ENCODE peak calls at places on chromosomes 3 and 15, in five cellular contexts. V is WTC11, C is K562, H is GM12878, D is HepG2. M is an unnamed sample.

GRCh38 chr3:11541321-11542303 is 102.1 kb downstream of the VGLL4 start:
- DNase-seq in V (no peak), C (no peak), H (no peak), D (no peak), M (no peak)

GRCh38 chr3:15791525-15791924 is 6.3 kb downstream of the ANKRD28 start:
- DNase-seq in V (no peak), C (no peak), H (no peak), D (peak), M (no peak)

GRCh38 chr15:28904541-28905303 is 18.9 kb downstream of the APBA2 start:
- DNase-seq in V (no peak), C (peak), H (no peak), D (no peak), M (no peak)

GRCh38 chr3:149809694-149810093 is 3.3 kb upstream of the RNF13 start:
- DNase-seq in V (no peak), C (no peak), H (no peak), D (no peak), M (no peak)

GRCh38 chr3:67558429-67558828 is 96.0 kb downstream of the SUCLG2 start:
- DNase-seq in V (no peak), C (no peak), H (no peak), D (no peak), M (no peak)

GRCh38 chr3:136343873-136344281 is 93.7 kb downstream of the PCCB start:
- DNase-seq in V (no peak), C (peak), H (no peak), D (peak), M (no peak)

GRCh38 chr15:31148622-31149505 is 47.3 kb upstream of the TRPM1 start:
- DNase-seq in V (no peak), C (no peak), H (no peak), D (no peak), M (no peak)

GRCh38 chr15:96838088-96838487 is 507.6 kb downstream of the NR2F2 start:
- DNase-seq in V (no peak), C (no peak), H (no peak), D (no peak), M (no peak)

GRCh38 chr3:11385908-11386307 is 113.7 kb downstream of the ATG7 start:
- DNase-seq in V (no peak), C (no peak), H (no peak), D (no peak), M (no peak)

GRCh38 chr3:176359211-176359610 is 838.1 kb downstream of the TBL1XR1 start:
- DNase-seq in V (no peak), C (no peak), H (no peak), D (no peak), M (no peak)

GRCh38 chr3:120839120-120839519 is 68.9 kb upstream of the STXBP5L start:
- DNase-seq in V (no peak), C (no peak), H (no peak), D (no peak), M (no peak)

GRCh38 chr3:55165278-55165677 is 237.4 kb upstream of the LRTM1 start:
- DNase-seq in V (no peak), C (no peak), H (no peak), D (no peak), M (no peak)

GRCh38 chr3:30752961-30753360 is 141.5 kb downstream of the GADL1 start:
- DNase-seq in V (no peak), C (no peak), H (no peak), D (peak), M (no peak)

GRCh38 chr3:53074366-53074696 is 28.5 kb upstream of the SFMBT1 start:
- DNase-seq in V (peak), C (no peak), H (no peak), D (no peak), M (no peak)

GRCh38 chr3:43892535-43892934 is 201.8 kb downstream of the ABHD5 start:
- DNase-seq in V (no peak), C (no peak), H (peak), D (no peak), M (no peak)
- TF ChIP-seq ATF3 in V (no peak), C (no peak), H (no peak), D (no peak), M (no peak)

GRCh38 chr15:65174491-65174890 is 10.7 kb downstream of the CLPX start:
- DNase-seq in V (no peak), C (no peak), H (no peak), D (no peak), M (no peak)

GRCh38 chr15:65172531-65172930 is 12.6 kb downstream of the CLPX start:
- DNase-seq in V (no peak), C (no peak), H (no peak), D (no peak), M (no peak)

GRCh38 chr15:65171428-65171827 is 13.7 kb downstream of the CLPX start:
- DNase-seq in V (no peak), C (no peak), H (no peak), D (peak), M (no peak)

GRCh38 chr15:65177901-65178300 is 7.2 kb downstream of the CLPX start:
- DNase-seq in V (no peak), C (no peak), H (no peak), D (no peak), M (no peak)

DNA sequence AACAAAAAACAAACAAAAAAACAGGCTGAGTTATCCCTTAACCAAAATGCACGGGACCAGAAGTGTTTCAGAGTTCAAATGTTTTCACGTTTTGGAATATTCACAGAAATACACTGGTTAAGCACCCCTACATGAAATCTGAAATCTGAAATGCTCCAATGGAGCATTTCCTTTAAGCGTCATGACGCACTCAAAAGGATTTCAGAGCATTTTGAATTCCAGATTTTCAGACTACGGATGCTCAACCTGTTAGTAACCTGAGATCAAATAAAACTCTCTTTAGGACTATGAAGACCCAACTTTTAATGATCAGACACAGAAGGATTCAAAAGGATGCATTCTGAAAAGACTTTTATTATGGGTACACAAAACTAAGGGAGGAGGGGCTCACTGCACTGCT is 9.6 kb downstream of the CLPX start:
- DNase-seq in V (no peak), C (no peak), H (no peak), D (no peak), M (no peak)
- TF ChIP-seq MAX in V (no peak), C (no peak), H (no peak), D (no peak), M (no peak)

DNA sequence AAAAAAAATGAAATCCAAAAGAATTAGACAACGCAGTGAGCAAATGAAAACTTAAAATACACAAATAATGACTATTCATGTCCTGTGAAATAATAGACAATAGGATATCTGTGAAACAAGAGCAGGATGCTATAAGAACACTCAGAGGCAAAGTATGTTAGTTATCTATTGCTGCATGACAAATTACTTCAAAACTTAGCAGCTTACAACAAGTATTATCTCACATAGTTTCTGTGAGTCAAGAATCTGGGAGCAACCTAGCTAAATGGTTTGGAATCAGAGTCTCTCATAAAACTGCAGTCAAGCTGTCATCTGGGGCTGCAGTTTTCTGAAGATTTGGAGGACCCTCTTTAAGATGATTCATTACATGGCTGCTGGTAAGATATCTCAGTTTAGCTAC is 36.5 kb upstream of the ZMAT3 start:
- DNase-seq in V (no peak), C (no peak), H (no peak), D (no peak), M (no peak)
- TF ChIP-seq ATF3 in V (no peak), C (no peak), H (no peak), D (no peak), M (no peak)

DNA sequence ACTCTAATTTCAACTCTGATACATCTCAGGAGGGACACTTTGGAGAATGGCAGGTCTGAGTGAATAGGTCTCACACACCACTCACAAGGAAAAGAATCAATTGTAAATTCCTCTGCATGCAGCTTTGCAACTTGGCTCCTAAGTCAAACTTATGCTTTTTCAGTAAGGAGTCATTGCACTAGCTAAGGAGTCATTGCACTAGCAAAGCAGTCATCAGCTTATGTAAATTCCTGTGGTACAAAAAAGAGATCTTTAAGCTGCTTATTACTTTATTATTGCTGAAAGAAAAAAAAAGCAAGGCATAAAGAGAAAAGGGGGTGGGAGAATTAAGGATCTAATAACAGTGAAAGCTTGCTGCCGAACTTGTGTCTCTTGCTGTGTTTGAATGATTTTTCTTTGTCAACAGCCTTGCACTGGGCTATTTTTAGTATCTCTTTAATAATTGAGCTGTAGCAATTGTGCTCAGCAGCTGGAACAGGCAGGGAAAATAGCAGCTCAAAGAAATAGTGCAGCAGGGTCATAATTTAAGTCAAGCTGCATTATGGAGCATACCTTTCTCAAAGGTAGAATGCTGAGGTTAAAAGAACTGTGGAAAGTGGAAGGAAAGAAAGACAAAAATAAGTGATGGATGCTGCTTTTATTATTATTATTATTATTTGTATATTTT is 154.3 kb upstream of the ARPP21 start:
- DNase-seq in V (no peak), C (no peak), H (no peak), D (no peak), M (no peak)
- TF ChIP-seq MAX in V (no peak), C (no peak), H (no peak), D (no peak), M (no peak)

DNA sequence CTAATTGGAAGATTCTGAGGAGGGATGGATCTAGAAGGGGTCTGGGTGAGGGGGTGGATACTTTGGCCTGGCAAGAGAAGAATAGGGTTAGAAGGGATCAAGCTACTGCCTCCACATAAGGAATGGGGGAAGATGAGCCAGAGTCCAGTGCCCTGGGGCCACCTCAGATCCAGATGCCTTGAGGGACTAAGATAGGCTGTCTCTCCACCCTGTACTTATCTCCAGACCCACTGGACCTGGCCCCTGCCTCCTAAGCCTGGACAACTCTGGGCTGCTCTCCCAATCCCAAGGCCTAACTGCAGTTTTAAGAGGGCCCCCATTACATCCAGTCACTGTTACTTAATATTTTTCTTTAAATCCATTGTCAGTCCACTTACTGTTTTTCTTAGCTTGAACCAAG is 2.0 kb downstream of the DVL3 start:
- DNase-seq in V (no peak), C (peak), H (no peak), D (no peak), M (no peak)
- TF ChIP-seq ATF3 in V (no peak), C (no peak), H (no peak), D (no peak), M (no peak)

GRCh38 chr3:183172051-183172639 is 9.6 kb upstream of the LAMP3 start:
- DNase-seq in V (no peak), C (no peak), H (no peak), D (no peak), M (no peak)
- TF ChIP-seq MAX in V (no peak), C (no peak), H (no peak), D (no peak), M (no peak)

GRCh38 chr3:74375653-74376052 is 238.8 kb downstream of the CNTN3 start:
- DNase-seq in V (no peak), C (no peak), H (no peak), D (no peak), M (no peak)

DNA sequence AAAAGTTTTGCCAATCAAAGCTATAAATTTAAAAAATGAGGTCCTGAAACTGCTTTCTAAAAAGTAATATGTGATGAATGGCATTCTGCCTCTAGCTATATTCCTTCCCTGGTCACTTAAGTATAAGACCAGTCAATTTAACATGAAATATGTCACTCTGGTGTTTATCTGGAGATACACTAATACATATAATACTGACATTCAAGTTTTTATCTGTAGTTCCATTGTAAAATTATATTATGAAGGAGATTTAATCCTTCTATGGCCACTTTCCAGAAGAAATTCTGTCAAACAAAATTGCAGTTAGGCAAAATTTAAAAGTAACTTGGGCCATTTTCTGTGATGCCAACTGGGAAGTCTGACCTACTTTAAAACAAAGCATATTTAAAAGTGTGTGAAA is 236.8 kb downstream of the CNTN3 start:
- DNase-seq in V (no peak), C (no peak), H (no peak), D (no peak), M (no peak)
- TF ChIP-seq ATF3 in V (no peak), C (no peak), H (no peak), D (no peak), M (no peak)

GRCh38 chr3:43132883-43133743 is 27.2 kb upstream of the POMGNT2 start:
- DNase-seq in V (no peak), C (no peak), H (no peak), D (no peak), M (no peak)
- TF ChIP-seq MAX in V (no peak), C (no peak), H (no peak), D (no peak), M (no peak)

GRCh38 chr15:80984856-80985255 is 4.8 kb downstream of the MESD start:
- DNase-seq in V (no peak), C (no peak), H (no peak), D (no peak), M (no peak)
- TF ChIP-seq ATF3 in V (no peak), C (no peak), H (no peak), D (no peak), M (no peak)